ENCODE peak calls at places on chromosome 4, in eight cellular contexts. I is GM03348, U is colonic mucosa, G is GM10248, Z is hippocampal formation, K is endodermal cell, X is RKO, Q is stromal cell of bone marrow. P is an unnamed sample.

GRCh38 chr4:84967292-84967651 is 782 bp upstream of the WDFY3 start:
- DNase-seq in K (no peak), X (peak), G (no peak), Z (peak), Q (no peak), I (peak), U (peak), P (no peak)

GRCh38 chr4:164023214-164023613 is 528.7 kb downstream of the TMA16 start:
- DNase-seq in G (no peak), I (no peak), X (peak), Q (no peak), Z (no peak), U (no peak), K (no peak), P (no peak)

GRCh38 chr4:2818351-2818939 is 25.2 kb upstream of the ADD1 start:
- DNase-seq in X (no peak), U (no peak), G (no peak), K (peak), Q (no peak), I (peak), Z (no peak), P (no peak)

GRCh38 chr4:86032476-86033022 is 327.3 kb downstream of the MAPK10 start:
- DNase-seq in G (no peak), Z (no peak), U (no peak), I (peak), K (no peak), Q (peak), X (no peak), P (no peak)

GRCh38 chr4:87502580-87503238 is 26.5 kb downstream of the SPARCL1 start:
- DNase-seq in Q (no peak), I (no peak), G (no peak), Z (no peak), K (no peak), X (no peak), U (no peak), P (no peak)

GRCh38 chr4:84855774-84856173 is 110.7 kb downstream of the WDFY3 start:
- DNase-seq in X (no peak), K (no peak), Q (no peak), I (peak), Z (peak), U (no peak), G (no peak), P (no peak)

GRCh38 chr4:11165052-11165451 is 263.6 kb downstream of the HS3ST1 start:
- DNase-seq in K (no peak), G (no peak), Z (no peak), X (peak), I (no peak), Q (peak), U (no peak), P (no peak)

GRCh38 chr4:1011022-1011694 is at the start of gene FGFRL1:
- DNase-seq in Z (peak), I (peak), K (peak), X (peak), U (peak), G (peak), Q (peak), P (peak)

GRCh38 chr4:531076-531475 is 32.1 kb downstream of the PIGG start:
- DNase-seq in I (no peak), U (no peak), Q (no peak), G (no peak), K (no peak), X (no peak), Z (no peak), P (no peak)

GRCh38 chr4:4384837-4385236 is 2.1 kb upstream of the NSG1 start:
- DNase-seq in X (no peak), I (no peak), U (no peak), K (peak), G (no peak), Q (no peak), Z (no peak), P (no peak)

GRCh38 chr4:112302320-112303274 is 5.4 kb downstream of the ALPK1 start:
- DNase-seq in Z (no peak), I (no peak), K (peak), G (no peak), Q (no peak), X (no peak), U (no peak), P (no peak)

GRCh38 chr4:177246636-177247584 is 62.8 kb upstream of the NEIL3 start:
- DNase-seq in Z (no peak), G (no peak), X (no peak), I (peak), K (no peak), U (no peak), Q (no peak), P (no peak)

GRCh38 chr4:80071643-80072606 is 1.1 kb downstream of the ANTXR2 start:
- DNase-seq in K (peak), U (peak), Z (peak), G (peak), I (peak), Q (no peak), X (peak), P (peak)

GRCh38 chr4:121739575-121739974 is 25.4 kb downstream of the SMIM43 start:
- DNase-seq in K (no peak), Q (no peak), X (no peak), U (no peak), G (no peak), Z (no peak), I (no peak), P (no peak)

GRCh38 chr4:82124365-82124764 is 249.4 kb downstream of the HNRNPD start:
- DNase-seq in K (no peak), I (no peak), X (no peak), U (no peak), Z (no peak), Q (no peak), G (no peak), P (no peak)

GRCh38 chr4:38980903-38981676 is 51.1 kb downstream of the TMEM156 start:
- DNase-seq in G (peak), U (no peak), X (no peak), I (peak), Q (peak), Z (no peak), K (no peak), P (no peak)

GRCh38 chr4:117324851-117325491 is 239.6 kb upstream of the TRAM1L1 start:
- DNase-seq in K (no peak), Q (peak), Z (no peak), U (no peak), G (no peak), I (peak), X (peak), P (no peak)

GRCh38 chr4:122845760-122846159 is 19.1 kb downstream of the FGF2 start:
- DNase-seq in Q (no peak), U (no peak), I (no peak), G (no peak), X (no peak), Z (no peak), K (no peak), P (no peak)

GRCh38 chr4:97531351-97531750 is 611.9 kb downstream of the STPG2 start:
- DNase-seq in G (no peak), Q (no peak), U (no peak), X (no peak), K (no peak), Z (no peak), I (no peak), P (no peak)

GRCh38 chr4:141668200-141668599 is 31.8 kb downstream of the IL15 start:
- DNase-seq in K (no peak), Q (no peak), Z (no peak), I (no peak), G (no peak), U (no peak), X (no peak), P (no peak)

GRCh38 chr4:5969777-5970176 is 48.5 kb downstream of the C4orf50 start:
- DNase-seq in I (no peak), Q (no peak), U (no peak), Z (no peak), X (no peak), K (peak), G (no peak), P (no peak)

GRCh38 chr4:58061967-58062366 is 951.8 kb upstream of the IGFBP7 start:
- DNase-seq in Z (no peak), U (no peak), X (peak), K (no peak), G (no peak), Q (no peak), I (no peak), P (no peak)